ENCODE peak calls at places on chromosomes 16 and 17, in nine cellular contexts. F is lung, Q is body of pancreas, E is cardiac muscle cell, K is uterus, Y is esophagus squamous epithelium, S is lower lobe of right lung, H is ascending aorta, J is A549. N is an unnamed sample.

GRCh38 chr17:38606646-38607611 is 1.2 kb upstream of the SRCIN1 start:
- DNase-seq in Y (no peak), Q (peak), E (no peak), F (no peak), J (no peak), H (no peak), S (no peak), K (no peak), N (no peak)

GRCh38 chr17:45775576-45776011 is 8.5 kb upstream of the CRHR1 start:
- DNase-seq in S (no peak), J (no peak), F (peak), K (no peak), Y (no peak), H (no peak), Q (peak), E (peak), N (no peak)

GRCh38 chr16:74261068-74261467 is 35.5 kb upstream of the PSMD7 start:
- DNase-seq in K (no peak), Y (no peak), F (no peak), H (peak), S (no peak), E (no peak), J (no peak), Q (no peak), N (no peak)

GRCh38 chr16:4360538-4361021 is 9.5 kb upstream of the PAM16 start:
- DNase-seq in S (no peak), K (no peak), Y (no peak), F (no peak), J (peak), Q (no peak), E (peak), H (no peak), N (no peak)

GRCh38 chr17:69874220-69874670 is 200.8 kb upstream of the KCNJ16 start:
- DNase-seq in Q (no peak), Y (no peak), K (no peak), J (no peak), H (no peak), F (no peak), E (peak), S (no peak), N (peak)

GRCh38 chr16:52035406-52035805 is 511.5 kb downstream of the TOX3 start:
- DNase-seq in K (no peak), E (no peak), Q (no peak), F (no peak), H (no peak), J (no peak), Y (no peak), S (no peak), N (no peak)

GRCh38 chr16:30984669-30985400 is at the start of gene HSD3B7:
- DNase-seq in S (peak), Y (peak), Q (peak), E (peak), K (peak), H (peak), J (peak), F (peak), N (peak)

GRCh38 chr16:11619327-11619851 is 32.7 kb upstream of the LITAF start:
- DNase-seq in K (no peak), Q (no peak), E (no peak), F (no peak), Y (no peak), S (no peak), J (no peak), H (no peak), N (no peak)

GRCh38 chr17:78753316-78754250 is 28.5 kb downstream of the CYTH1 start:
- DNase-seq in F (no peak), H (no peak), J (no peak), Y (no peak), S (no peak), K (no peak), Q (no peak), E (no peak), N (no peak)

GRCh38 chr16:83470406-83470805 is 337.4 kb upstream of the HSBP1 start:
- DNase-seq in J (no peak), H (no peak), E (peak), Y (no peak), Q (no peak), K (no peak), F (no peak), S (no peak), N (peak)

GRCh38 chr17:36750316-36750885 is 149.0 kb downstream of the MRM1 start:
- DNase-seq in S (peak), Y (no peak), F (no peak), Q (no peak), K (no peak), J (no peak), E (no peak), H (no peak), N (no peak)

GRCh38 chr17:269616-270514 is 82.7 kb downstream of the RPH3AL start:
- DNase-seq in K (no peak), F (no peak), J (no peak), Q (no peak), E (no peak), S (peak), H (peak), Y (no peak), N (no peak)

GRCh38 chr16:84443166-84443802 is 61.2 kb downstream of the MEAK7 start:
- DNase-seq in J (no peak), S (peak), E (no peak), Y (no peak), H (no peak), K (no peak), F (no peak), Q (no peak), N (no peak)

GRCh38 chr16:87363771-87364476 is 19.7 kb downstream of the FBXO31 start:
- DNase-seq in F (no peak), Q (peak), J (no peak), E (no peak), S (no peak), K (peak), Y (no peak), H (no peak), N (peak)

GRCh38 chr17:3762922-3763776 is 37.8 kb downstream of the ITGAE start:
- DNase-seq in J (no peak), H (no peak), S (no peak), F (no peak), K (no peak), Y (no peak), Q (no peak), E (no peak), N (no peak)

GRCh38 chr16:82070656-82071369 is 35.8 kb downstream of the HSD17B2 start:
- DNase-seq in J (peak), H (no peak), Q (no peak), S (no peak), Y (no peak), K (no peak), F (no peak), E (no peak), N (peak)

DNA sequence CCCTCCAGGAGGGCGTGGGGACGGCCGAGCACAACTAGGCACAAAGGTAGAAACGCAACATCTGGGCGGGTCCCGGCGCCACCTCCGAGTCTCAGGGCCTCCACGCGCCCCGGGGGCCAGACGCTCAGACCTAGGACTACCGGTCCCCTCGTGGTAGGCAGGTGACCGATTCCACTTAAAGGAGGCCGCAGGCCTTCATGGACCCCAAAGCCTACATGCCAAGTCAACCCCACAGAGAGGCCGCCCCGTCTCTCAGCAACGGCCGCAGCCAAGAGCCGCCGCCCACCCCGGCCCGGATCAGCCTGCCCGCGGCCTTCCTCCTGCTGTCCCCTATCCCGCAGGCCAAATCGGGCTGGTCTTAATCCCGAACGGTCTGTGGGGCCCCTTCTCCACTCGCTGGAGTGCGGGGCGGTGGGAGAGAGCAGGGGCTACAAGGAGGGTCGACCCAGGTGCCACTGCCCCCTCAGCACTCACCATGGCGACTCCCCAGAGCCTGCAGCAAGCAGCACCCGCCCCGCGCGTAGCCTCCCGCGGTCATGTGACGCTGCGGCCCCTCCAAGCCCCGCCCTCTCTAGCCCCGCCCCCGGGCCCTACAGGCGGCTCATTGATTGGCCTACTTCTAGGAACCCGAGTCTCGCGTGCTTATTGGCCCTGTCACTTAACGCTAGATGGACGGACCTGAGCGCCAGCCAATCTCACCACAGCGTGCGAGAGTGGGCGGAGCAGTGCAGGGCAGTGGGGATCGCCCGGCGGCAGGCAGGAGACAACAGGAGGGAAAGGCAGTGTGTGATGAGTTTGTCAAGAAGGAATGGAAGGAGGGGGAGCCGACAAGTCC is at the start of gene VPS35:
- DNase-seq in S (peak), Q (peak), E (peak), F (peak), H (peak), K (peak), J (peak), Y (peak), N (peak)
- TF ChIP-seq CTCF in S (peak), Q (peak), E (no peak), F (no peak), H (no peak), K (no peak), J (no peak), Y (no peak), N (peak)

GRCh38 chr16:54370653-54371052 is 84.1 kb upstream of the IRX3 start:
- DNase-seq in E (peak), K (no peak), F (no peak), H (no peak), S (peak), Q (no peak), Y (no peak), J (no peak), N (no peak)

GRCh38 chr16:54375056-54375455 is 88.5 kb upstream of the IRX3 start:
- DNase-seq in F (no peak), J (no peak), H (no peak), K (no peak), S (no peak), Y (no peak), Q (no peak), E (no peak), N (no peak)

DNA sequence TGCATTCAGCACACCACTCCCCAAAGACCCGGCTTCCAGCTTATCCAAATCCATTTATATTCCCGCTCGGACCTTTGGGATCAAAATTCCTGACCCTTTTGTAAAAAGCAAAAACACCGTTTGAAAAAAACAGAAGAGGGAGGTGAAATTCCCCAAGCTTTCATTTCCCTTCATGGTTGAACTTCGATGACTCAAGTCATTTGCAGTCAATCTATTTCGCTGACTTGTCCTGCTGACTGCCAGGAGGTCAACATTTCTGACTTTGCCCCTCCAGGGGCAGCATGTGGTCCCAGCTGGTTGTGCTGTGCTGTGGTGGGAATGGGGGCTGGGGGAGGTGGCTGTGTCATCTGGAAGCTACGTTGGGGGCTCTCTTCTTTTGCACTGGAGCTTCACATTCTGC is 87.5 kb upstream of the IRX3 start:
- DNase-seq in F (no peak), J (no peak), Y (no peak), K (no peak), E (no peak), Q (no peak), H (no peak), S (no peak), N (peak)
- H3K4me3 ChIP-seq in F (no peak), J (no peak), Y (peak), K (no peak), E (no peak), Q (no peak), H (no peak), S (no peak), N (peak)

GRCh38 chr17:33292184-33292980 is 713 bp downstream of the ASIC2 start:
- DNase-seq in S (no peak), F (no peak), K (no peak), J (peak), E (peak), H (no peak), Y (no peak), Q (no peak), N (peak)
- TF ChIP-seq CTCF in S (peak), F (no peak), K (no peak), J (peak), E (no peak), H (no peak), Y (peak), Q (no peak), N (peak)

GRCh38 chr17:21021208-21021803 is 21.5 kb downstream of the USP22 start:
- DNase-seq in Q (no peak), J (no peak), Y (no peak), K (no peak), F (no peak), H (peak), E (no peak), S (no peak), N (no peak)
- H3K4me3 ChIP-seq in Q (no peak), J (no peak), Y (no peak), K (no peak), F (no peak), H (no peak), E (no peak), S (no peak), N (no peak)

DNA sequence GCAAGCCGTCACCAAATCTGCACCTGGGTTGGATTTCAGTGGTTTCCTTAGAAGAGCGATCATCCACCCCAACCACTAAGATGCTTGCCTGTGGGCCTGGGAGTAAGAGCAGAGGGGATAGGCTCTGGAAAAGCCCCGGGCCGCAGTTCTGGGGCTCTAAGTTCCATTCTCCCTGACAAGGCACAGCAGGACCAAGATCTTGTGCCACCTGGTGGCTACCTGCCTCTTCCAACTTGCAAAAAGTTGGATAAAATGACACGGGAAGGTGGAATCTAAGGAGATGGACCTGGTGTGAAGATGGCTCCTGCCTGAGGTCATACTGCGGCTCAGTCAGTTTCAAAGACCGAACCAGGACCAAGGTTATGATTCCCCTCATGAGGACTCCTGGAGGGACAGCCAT is 42.3 kb downstream of the ABCC12 start:
- DNase-seq in H (no peak), F (no peak), Q (no peak), S (no peak), K (no peak), J (peak), E (no peak), Y (no peak), N (no peak)
- TF ChIP-seq CTCF in H (no peak), F (no peak), Q (no peak), S (no peak), K (no peak), J (peak), E (no peak), Y (no peak), N (no peak)